ENCODE peak calls at places on chromosomes 12 and 14, in five cellular contexts. Y is AG09309, V is nucleus accumbens, B is AG10803, Z is ACHN. J is an unnamed sample.

GRCh38 chr14:53848851-53849250 is 107.8 kb downstream of the BMP4 start:
- DNase-seq in B (no peak), Y (no peak), Z (no peak), V (no peak), J (no peak)

GRCh38 chr12:5438671-5439200 is 6.8 kb downstream of the NTF3 start:
- DNase-seq in B (peak), Y (no peak), Z (no peak), V (no peak), J (peak)

GRCh38 chr12:4244868-4245267 is 28.7 kb upstream of the CCND2 start:
- DNase-seq in B (no peak), V (no peak), Z (no peak), Y (no peak), J (no peak)

GRCh38 chr14:51089278-51089677 is 5.6 kb downstream of the TRIM9 start:
- DNase-seq in B (no peak), V (no peak), Y (no peak), Z (no peak), J (no peak)

GRCh38 chr12:89084751-89085150 is 267.6 kb downstream of the DUSP6 start:
- DNase-seq in Y (no peak), Z (no peak), B (peak), V (no peak), J (no peak)

GRCh38 chr14:77301103-77301502 is 19.6 kb downstream of the POMT2 start:
- DNase-seq in Z (peak), V (peak), B (peak), Y (peak), J (peak)

GRCh38 chr12:65937806-65938205 is 113.5 kb downstream of the HMGA2 start:
- DNase-seq in V (no peak), Y (no peak), Z (no peak), B (no peak), J (no peak)

GRCh38 chr12:122538496-122538895 is 11.4 kb downstream of the KNTC1 start:
- DNase-seq in V (no peak), B (no peak), Z (no peak), Y (no peak), J (no peak)

GRCh38 chr14:106802413-106803364 is 1276.3 kb downstream of the TMEM121 start:
- DNase-seq in Y (no peak), B (no peak), V (no peak), Z (peak), J (no peak)

GRCh38 chr12:122840580-122841513 is 5.6 kb downstream of the HIP1R start:
- DNase-seq in Z (no peak), B (no peak), Y (no peak), V (no peak), J (no peak)

GRCh38 chr14:104331871-104332605 is 193.7 kb downstream of the KIF26A start:
- DNase-seq in Y (no peak), V (no peak), Z (no peak), B (no peak), J (no peak)

GRCh38 chr12:43882578-43883178 is 46.8 kb downstream of the TMEM117 start:
- DNase-seq in B (peak), V (no peak), Y (peak), Z (peak), J (peak)

GRCh38 chr12:112881602-112882001 is 25.2 kb upstream of the OAS1 start:
- DNase-seq in B (no peak), Z (no peak), Y (no peak), V (no peak), J (no peak)

GRCh38 chr12:91617830-91618229 is 435.2 kb upstream of the DCN start:
- DNase-seq in Y (no peak), B (no peak), V (no peak), Z (no peak), J (no peak)

GRCh38 chr14:104768437-104769323 is 15.7 kb downstream of the SIVA1 start:
- DNase-seq in B (peak), V (peak), Z (peak), Y (peak), J (peak)

GRCh38 chr14:58104808-58105207 is 47.2 kb downstream of the ARMH4 start:
- DNase-seq in Z (no peak), B (peak), Y (peak), V (no peak), J (peak)

GRCh38 chr14:36647827-36648753 is 13.6 kb upstream of the PAX9 start:
- DNase-seq in Z (no peak), Y (no peak), B (peak), V (no peak), J (peak)

GRCh38 chr12:102616692-102617091 is 136.3 kb upstream of the IGF1 start:
- DNase-seq in Z (no peak), V (no peak), B (no peak), Y (no peak), J (no peak)

GRCh38 chr12:80967565-80967964 is 29.8 kb upstream of the LIN7A start:
- DNase-seq in B (no peak), V (no peak), Z (no peak), Y (no peak), J (no peak)

GRCh38 chr12:114875323-114875722 is 191.3 kb upstream of the TBX3 start:
- DNase-seq in B (no peak), Z (no peak), V (no peak), Y (no peak), J (no peak)

GRCh38 chr14:100065942-100066574 is 836 bp downstream of the EVL start:
- DNase-seq in Z (no peak), V (no peak), B (no peak), Y (peak), J (no peak)

GRCh38 chr12:7935773-7936581 is at the start of gene SLC2A3:
- DNase-seq in Z (peak), Y (peak), B (peak), V (peak), J (peak)

GRCh38 chr14:71143391-71144290 is 236.4 kb downstream of the PCNX1 start:
- DNase-seq in B (peak), V (no peak), Y (no peak), Z (no peak), J (peak)

GRCh38 chr14:26596722-26597030 is 1.2 kb downstream of the NOVA1 start:
- DNase-seq in V (no peak), Z (peak), B (no peak), Y (no peak), J (no peak)

GRCh38 chr12:93851245-93851665 is 174.1 kb downstream of the CRADD start:
- DNase-seq in Y (no peak), V (no peak), B (no peak), Z (no peak), J (no peak)

GRCh38 chr14:52328286-52328685 is 14.2 kb downstream of the PTGER2 start:
- DNase-seq in Z (no peak), Y (no peak), V (no peak), B (peak), J (peak)

GRCh38 chr12:129351481-129351880 is 498.2 kb downstream of the GLT1D1 start:
- DNase-seq in V (no peak), B (no peak), Y (no peak), Z (no peak), J (no peak)

GRCh38 chr12:82361461-82361915 is 3.2 kb downstream of the METTL25 start:
- DNase-seq in Z (no peak), V (no peak), Y (no peak), B (no peak), J (no peak)

J was measured in EL.